ENCODE peak calls at places on chromosomes 2 and 18, in six cellular contexts. J is IMR-90, V is nucleus accumbens, F is fibroblast of villous mesenchyme, H is cardiac fibroblast, O is cardiac muscle cell. D is an unnamed sample.

GRCh38 chr18:11761553-11761952 is 72.5 kb downstream of the GNAL start:
- DNase-seq in J (no peak), V (no peak), F (no peak), H (no peak), O (no peak), D (peak; percentile 18)

GRCh38 chr2:237591379-237591881 is 896 bp upstream of the RAB17 start:
- DNase-seq in J (no peak), V (no peak), F (no peak), H (peak; percentile 61), O (no peak), D (no peak)

GRCh38 chr2:232300894-232301387 is 77.6 kb upstream of the ALPP start:
- DNase-seq in J (peak; percentile 29), V (no peak), F (peak; percentile 50), H (no peak), O (no peak), D (peak; percentile 77)

GRCh38 chr18:55179460-55180195 is 220.4 kb upstream of the CCDC68 start:
- DNase-seq in J (peak; percentile 12), V (no peak), F (peak; percentile 18), H (peak; percentile 51), O (no peak), D (no peak)

GRCh38 chr2:174334781-174335604 is at the start of gene SP9:
- DNase-seq in J (peak; percentile 46), V (no peak), F (no peak), H (no peak), O (peak; percentile 88), D (peak; percentile 89)

GRCh38 chr2:120935339-120936313 is 200.0 kb downstream of the GLI2 start:
- DNase-seq in J (peak; percentile 74), V (no peak), F (peak; percentile 96), H (peak; percentile 53), O (peak; percentile 88), D (peak; percentile 96)

GRCh38 chr2:83323055-83323454 is 1136.0 kb downstream of the SUCLG1 start:
- DNase-seq in J (no peak), V (no peak), F (no peak), H (no peak), O (no peak), D (no peak)

GRCh38 chr18:6724331-6724730 is 5.2 kb upstream of the ARHGAP28 start:
- DNase-seq in J (no peak), V (no peak), F (no peak), H (no peak), O (no peak), D (no peak)

GRCh38 chr18:2050016-2050415 is 521.3 kb downstream of the METTL4 start:
- DNase-seq in J (no peak), V (no peak), F (no peak), H (peak; percentile 8), O (no peak), D (no peak)

GRCh38 chr2:150610670-150611279 is 123.3 kb upstream of the RND3 start:
- DNase-seq in J (peak; percentile 69), V (no peak), F (peak; percentile 71), H (peak; percentile 52), O (peak; percentile 59), D (peak; percentile 72)

GRCh38 chr2:121858406-121858805 is 103.0 kb downstream of the TSN start:
- DNase-seq in J (peak; percentile 47), V (no peak), F (no peak), H (no peak), O (no peak), D (no peak)

GRCh38 chr2:33511141-33511540 is 34.7 kb downstream of the RASGRP3 start:
- DNase-seq in J (peak; percentile 88), V (no peak), F (peak; percentile 46), H (no peak), O (no peak), D (no peak)

GRCh38 chr2:232490221-232491138 is 2.8 kb upstream of the ECEL1 start:
- DNase-seq in J (no peak), V (no peak), F (no peak), H (no peak), O (no peak), D (no peak)

GRCh38 chr2:230693411-230693810 is 19.2 kb upstream of the CAB39 start:
- DNase-seq in J (no peak), V (no peak), F (no peak), H (no peak), O (no peak), D (no peak)

GRCh38 chr2:196927318-196928225 is 1.1 kb upstream of the PGAP1 start:
- DNase-seq in J (peak; percentile 85), V (no peak), F (peak; percentile 69), H (peak; percentile 79), O (no peak), D (no peak)

GRCh38 chr2:121489944-121490585 is 40.6 kb upstream of the RNU4ATAC start:
- DNase-seq in J (no peak), V (no peak), F (peak; percentile 68), H (no peak), O (peak; percentile 13), D (no peak)

GRCh38 chr2:127133793-127134192 is 26.8 kb upstream of the BIN1 start:
- DNase-seq in J (no peak), V (no peak), F (no peak), H (no peak), O (no peak), D (no peak)

GRCh38 chr2:134120160-134120717 is 133.6 kb upstream of the MGAT5 start:
- DNase-seq in J (no peak), V (no peak), F (no peak), H (no peak), O (peak; percentile 60), D (no peak)

GRCh38 chr2:126656311-126657145 is 570 bp downstream of the GYPC start:
- DNase-seq in J (peak; percentile 31), V (no peak), F (peak; percentile 53), H (peak; percentile 55), O (peak; percentile 56), D (no peak)

GRCh38 chr2:160317113-160318099 is 117.3 kb upstream of the ITGB6 start:
- DNase-seq in J (no peak), V (no peak), F (no peak), H (peak; percentile 93), O (no peak), D (no peak)

GRCh38 chr18:75489493-75490190 is 62.1 kb upstream of the SMIM21 start:
- DNase-seq in J (peak; percentile 98), V (no peak), F (peak; percentile 91), H (peak; percentile 91), O (no peak), D (peak; percentile 31)

GRCh38 chr2:86383844-86384243 is 46.4 kb upstream of the REEP1 start:
- DNase-seq in J (peak; percentile 73), V (no peak), F (peak; percentile 45), H (peak; percentile 75), O (no peak), D (no peak)

GRCh38 chr2:21072477-21073242 is 28.8 kb upstream of the APOB start:
- DNase-seq in J (no peak), V (no peak), F (no peak), H (no peak), O (no peak), D (no peak)

GRCh38 chr2:241359481-241360045 is 3.5 kb downstream of the FARP2 start:
- DNase-seq in J (no peak), V (no peak), F (no peak), H (no peak), O (no peak), D (no peak)

GRCh38 chr2:19425419-19425818 is 67.0 kb upstream of the OSR1 start:
- DNase-seq in J (no peak), V (no peak), F (peak; percentile 38), H (peak; percentile 48), O (no peak), D (no peak)

GRCh38 chr18:38847326-38847725 is 1281.7 kb upstream of the CELF4 start:
- DNase-seq in J (no peak), V (no peak), F (no peak), H (no peak), O (no peak), D (no peak)

GRCh38 chr2:11073251-11073650 is 82.0 kb upstream of the SLC66A3 start:
- DNase-seq in J (peak; percentile 50), V (no peak), F (peak; percentile 52), H (peak; percentile 53), O (peak; percentile 69), D (peak; percentile 54)

D was measured in A549.